ENCODE peak calls at places on chromosome 3, in six cellular contexts. V is BE2C; N is NCI-H524; H is activated CD8-positive, alpha-beta T cell treated with anti-CD3 and anti-CD28 coated beads for 36 hours; U is HS-5; R is astrocyte of the hippocampus. K is an unnamed sample.

GRCh38 chr3:27345493-27345892 is 23.7 kb downstream of the NEK10 start:
- DNase-seq in V (no peak), N (no peak), H (peak), U (no peak), R (no peak), K (no peak)

GRCh38 chr3:111738238-111738637 is 120.8 kb upstream of the PHLDB2 start:
- DNase-seq in V (no peak), N (no peak), H (no peak), U (no peak), R (no peak), K (no peak)

GRCh38 chr3:186979837-186980236 is 49.5 kb downstream of the ST6GAL1 start:
- DNase-seq in V (no peak), N (no peak), H (no peak), U (no peak), R (no peak), K (no peak)

GRCh38 chr3:55064164-55064563 is 136.3 kb upstream of the LRTM1 start:
- DNase-seq in V (no peak), N (no peak), H (no peak), U (no peak), R (no peak), K (no peak)

GRCh38 chr3:99817047-99817436 is 620 bp upstream of the CMSS1 start:
- DNase-seq in V (peak), N (peak), H (peak), U (no peak), R (no peak), K (no peak)

GRCh38 chr3:127698264-127699097 is 25.7 kb downstream of the ABTB1 start:
- DNase-seq in V (peak), N (peak), H (no peak), U (no peak), R (no peak), K (no peak)

GRCh38 chr3:160434071-160434470 is 15.5 kb downstream of the TRIM59 start:
- DNase-seq in V (no peak), N (no peak), H (no peak), U (peak), R (peak), K (no peak)

GRCh38 chr3:151282921-151283320 is 4.6 kb upstream of the P2RY14 start:
- DNase-seq in V (no peak), N (peak), H (no peak), U (peak), R (peak), K (peak)

GRCh38 chr3:27342279-27342678 is 26.9 kb downstream of the NEK10 start:
- DNase-seq in V (no peak), N (no peak), H (no peak), U (no peak), R (no peak), K (no peak)

GRCh38 chr3:36065321-36065720 is 315.0 kb upstream of the STAC start:
- DNase-seq in V (no peak), N (no peak), H (no peak), U (no peak), R (no peak), K (no peak)

GRCh38 chr3:198071602-198072285 is 111.7 kb downstream of the LMLN start:
- DNase-seq in V (no peak), N (no peak), H (peak), U (peak), R (peak), K (no peak)

GRCh38 chr3:17954801-17955200 is 212.4 kb upstream of the TBC1D5 start:
- DNase-seq in V (no peak), N (no peak), H (no peak), U (no peak), R (no peak), K (no peak)